ENCODE peak calls at places on chromosomes 16 and 17, in ten cellular contexts. I is hepatocyte, L is NCI-H1105, U is AG08396, T is tibial nerve, N is prostate gland, W is stomach, E is brain microvascular endothelial cell, X is AG08395, H is HTR-8/SVneo. G is an unnamed sample.

GRCh38 chr16:51152691-51153261 is 1.7 kb upstream of the SALL1 start:
- DNase-seq in I (no peak), L (no peak), E (no peak), U (peak; percentile 60), N (no peak), H (no peak), X (peak; percentile 56), T (no peak), W (no peak), G (no peak)

GRCh38 chr17:3730881-3731429 is 7.3 kb downstream of the HASPIN start:
- DNase-seq in N (no peak), X (peak; percentile 29), L (no peak), I (no peak), W (no peak), H (peak; percentile 65), E (peak; percentile 31), T (no peak), U (no peak), G (no peak)

GRCh38 chr17:19415311-19415710 is 4.3 kb downstream of the RNF112 start:
- DNase-seq in E (no peak), I (no peak), T (no peak), X (no peak), H (no peak), N (no peak), U (no peak), L (no peak), W (no peak), G (no peak)

GRCh38 chr16:85350973-85351372 is 238.7 kb upstream of the CIBAR2 start:
- DNase-seq in U (peak; percentile 93), I (peak; percentile 92), H (peak; percentile 97), X (peak; percentile 93), T (peak; percentile 74), E (peak; percentile 66), N (peak; percentile 98), L (peak; percentile 91), W (peak; percentile 98), G (peak; percentile 98)

GRCh38 chr16:81583893-81584705 is 139.5 kb downstream of the CMIP start:
- DNase-seq in E (no peak), T (no peak), N (no peak), L (no peak), I (no peak), W (peak; percentile 68), U (peak; percentile 77), X (peak; percentile 85), H (no peak), G (no peak)

GRCh38 chr16:64952177-64952576 is 169.7 kb downstream of the CDH11 start:
- DNase-seq in H (no peak), W (no peak), U (peak; percentile 40), X (peak; percentile 38), E (peak; percentile 85), L (no peak), T (no peak), I (no peak), N (no peak), G (no peak)

GRCh38 chr16:65522412-65522811 is 400.5 kb upstream of the CDH11 start:
- DNase-seq in W (no peak), E (no peak), H (no peak), T (no peak), U (no peak), L (no peak), I (no peak), X (no peak), N (no peak), G (no peak)

GRCh38 chr16:75304521-75305363 is 53.3 kb upstream of the BCAR1 start:
- DNase-seq in U (peak; percentile 64), I (peak; percentile 82), N (no peak), H (no peak), L (no peak), E (peak; percentile 94), W (peak; percentile 28), X (peak; percentile 86), T (no peak), G (no peak)

GRCh38 chr16:77302685-77303084 is 103.5 kb downstream of the SYCE1L start:
- DNase-seq in L (no peak), E (no peak), N (no peak), W (no peak), X (no peak), U (no peak), H (no peak), I (no peak), T (no peak), G (no peak)

GRCh38 chr17:50841949-50842354 is 6.6 kb downstream of the WFIKKN2 start:
- DNase-seq in W (peak; percentile 75), U (peak; percentile 90), E (peak; percentile 60), X (peak; percentile 88), T (peak; percentile 81), L (peak; percentile 37), N (peak; percentile 55), I (peak; percentile 84), H (peak; percentile 92), G (peak; percentile 62)

GRCh38 chr17:81902023-81902652 is at the start of gene NPB:
- DNase-seq in T (no peak), L (no peak), U (peak; percentile 54), H (no peak), X (no peak), N (no peak), W (peak; percentile 49), I (peak; percentile 68), E (no peak), G (no peak)

GRCh38 chr17:45265823-45266222 is 3.9 kb upstream of the SPATA32 start:
- DNase-seq in W (no peak), H (no peak), L (no peak), N (no peak), X (peak; percentile 94), E (peak; percentile 62), U (peak; percentile 85), T (no peak), I (peak; percentile 68), G (no peak)

GRCh38 chr17:32769846-32770245 is 107.1 kb downstream of the MYO1D start:
- DNase-seq in X (no peak), E (no peak), U (no peak), H (peak; percentile 13), I (no peak), T (no peak), N (no peak), W (no peak), L (peak; percentile 1), G (no peak)

GRCh38 chr17:38735161-38735997 is 5.2 kb downstream of the CISD3 start:
- DNase-seq in H (peak; percentile 81), I (peak; percentile 75), X (peak; percentile 76), L (peak; percentile 9), W (peak; percentile 60), T (peak; percentile 56), E (no peak), U (peak; percentile 85), N (no peak), G (no peak)

GRCh38 chr17:76080934-76081287 is 1.9 kb downstream of the ZACN start:
- DNase-seq in L (no peak), E (no peak), U (no peak), W (no peak), X (no peak), N (no peak), I (no peak), T (no peak), H (no peak), G (no peak)